ENCODE peak calls at places on chromosomes 4 and X, in five cellular contexts. H is mucosa of descending colon; J is stimulated activated naive CD8-positive, alpha-beta T cell treated with anti-CD3 and anti-CD28 coated beads, Interleukin-15, amount 100 ng/mL, for 72 hours; A is central memory CD8-positive, alpha-beta T cell; B is heart left ventricle. M is an unnamed sample.

GRCh38 chr4:76666940-76667532 is 230.9 kb downstream of the SOWAHB start:
- ATAC-seq in H (peak; percentile 46), J (no peak), A (no peak), B (no peak), M (peak; percentile 62)

GRCh38 chrX:2568125-2568524 is 67.3 kb upstream of the DHRSX start:
- ATAC-seq in H (no peak), J (no peak), A (no peak), B (no peak), M (no peak)

GRCh38 chr4:54658321-54659093 is 750 bp downstream of the KIT start:
- ATAC-seq in H (peak; percentile 77), J (peak; percentile 68), A (no peak), B (peak; percentile 81), M (peak; percentile 63)

GRCh38 chr4:11175374-11175773 is 253.3 kb downstream of the HS3ST1 start:
- ATAC-seq in H (no peak), J (no peak), A (no peak), B (no peak), M (no peak)

GRCh38 chr4:1191621-1192020 is 19.2 kb upstream of the SPON2 start:
- ATAC-seq in H (peak; percentile 62), J (no peak), A (no peak), B (no peak), M (no peak)

GRCh38 chr4:122798101-122798500 is 28.5 kb upstream of the FGF2 start:
- ATAC-seq in H (peak; percentile 78), J (peak; percentile 35), A (no peak), B (peak; percentile 70), M (peak; percentile 53)

GRCh38 chrX:119899125-119899524 is 3.4 kb downstream of the AKAP14 start:
- ATAC-seq in H (peak; percentile 92), J (no peak), A (no peak), B (no peak), M (no peak)

GRCh38 chr4:74789518-74789917 is 4.8 kb downstream of the BTC start:
- ATAC-seq in H (no peak), J (no peak), A (no peak), B (no peak), M (no peak)

M was measured in activated T-helper 17 cell treated with anti-CD3 and anti-CD28 coated beads, Interleukin-2, amount 50 U/mL, for 72 hours.